ENCODE peak calls at places on chromosomes 13 and 19, in ten cellular contexts. S, U, K, C, T, G, E, N, V and D are unnamed samples.

GRCh38 chr19:35260694-35261304 is 8.0 kb upstream of the USF2 start:
- DNase-seq in S (no peak), U (no peak), K (no peak), C (no peak), T (no peak), G (peak), E (no peak), N (no peak), V (no peak), D (no peak)

GRCh38 chr19:18340237-18340989 is at the start of gene PGPEP1:
- DNase-seq in S (peak), U (peak), K (peak), C (peak), T (no peak), G (peak), E (peak), N (peak), V (peak), D (peak)

GRCh38 chr19:30896551-30896950 is 452.7 kb downstream of the TSHZ3 start:
- DNase-seq in S (no peak), U (no peak), K (no peak), C (no peak), T (no peak), G (no peak), E (no peak), N (no peak), V (no peak), D (no peak)

GRCh38 chr19:7730286-7731217 is 1.4 kb downstream of the CLEC4G start:
- DNase-seq in S (no peak), U (no peak), K (no peak), C (no peak), T (no peak), G (no peak), E (no peak), N (no peak), V (no peak), D (no peak)

GRCh38 chr13:62246581-62246980 is 830.9 kb upstream of the PCDH20 start:
- DNase-seq in S (no peak), U (no peak), K (no peak), C (peak), T (no peak), G (no peak), E (no peak), N (no peak), V (no peak), D (no peak)

GRCh38 chr19:10430505-10431253 is 10.3 kb downstream of the PDE4A start:
- DNase-seq in S (peak), U (no peak), K (peak), C (peak), T (no peak), G (no peak), E (peak), N (peak), V (no peak), D (peak)

GRCh38 chr19:32291876-32292275 is 53.5 kb upstream of the ZNF507 start:
- DNase-seq in S (no peak), U (no peak), K (no peak), C (no peak), T (no peak), G (no peak), E (no peak), N (no peak), V (no peak), D (no peak)

GRCh38 chr13:41802684-41803554 is 158.0 kb downstream of the VWA8 start:
- DNase-seq in S (no peak), U (no peak), K (no peak), C (peak), T (peak), G (no peak), E (no peak), N (peak), V (no peak), D (no peak)

GRCh38 chr13:29484236-29484635 is 111.3 kb downstream of the SLC7A1 start:
- DNase-seq in S (no peak), U (no peak), K (no peak), C (no peak), T (no peak), G (no peak), E (peak), N (no peak), V (no peak), D (no peak)

GRCh38 chr13:77509221-77509620 is 26.3 kb upstream of the SCEL start:
- DNase-seq in S (no peak), U (no peak), K (no peak), C (peak), T (no peak), G (no peak), E (no peak), N (peak), V (no peak), D (no peak)

GRCh38 chr13:76879211-76879875 is 6.9 kb downstream of the KCTD12 start:
- DNase-seq in S (peak), U (peak), K (peak), C (peak), T (no peak), G (peak), E (peak), N (peak), V (no peak), D (peak)

GRCh38 chr13:112067871-112068305 is 939 bp downstream of the SOX1 start:
- DNase-seq in S (no peak), U (no peak), K (no peak), C (no peak), T (no peak), G (no peak), E (no peak), N (no peak), V (no peak), D (no peak)

GRCh38 chr13:44752184-44752583 is 176.1 kb upstream of the TSC22D1 start:
- DNase-seq in S (no peak), U (no peak), K (no peak), C (no peak), T (no peak), G (no peak), E (no peak), N (no peak), V (no peak), D (no peak)

GRCh38 chr19:42325896-42326771 is 699 bp downstream of the MEGF8 start:
- DNase-seq in S (peak), U (no peak), K (no peak), C (no peak), T (no peak), G (no peak), E (peak), N (no peak), V (peak), D (no peak)

GRCh38 chr19:16326401-16327130 is 1.9 kb downstream of the KLF2 start:
- DNase-seq in S (peak), U (peak), K (no peak), C (no peak), T (no peak), G (no peak), E (no peak), N (no peak), V (no peak), D (no peak)

GRCh38 chr19:39499082-39499642 is 415 bp downstream of the DLL3 start:
- DNase-seq in S (no peak), U (no peak), K (no peak), C (no peak), T (no peak), G (no peak), E (peak), N (no peak), V (peak), D (no peak)

GRCh38 chr19:29849234-29849633 is 37.4 kb downstream of the CCNE1 start:
- DNase-seq in S (no peak), U (no peak), K (no peak), C (no peak), T (no peak), G (no peak), E (no peak), N (no peak), V (no peak), D (no peak)

GRCh38 chr13:74144269-74144668 is 10.1 kb upstream of the KLF12 start:
- DNase-seq in S (no peak), U (no peak), K (no peak), C (no peak), T (no peak), G (no peak), E (no peak), N (no peak), V (no peak), D (no peak)

GRCh38 chr13:112451512-112452379 is 75.6 kb downstream of the SPACA7 start:
- DNase-seq in S (no peak), U (no peak), K (no peak), C (no peak), T (no peak), G (no peak), E (peak), N (no peak), V (no peak), D (no peak)

GRCh38 chr19:37718357-37718756 is 1.2 kb downstream of the ZNF607 start:
- DNase-seq in S (no peak), U (no peak), K (no peak), C (no peak), T (no peak), G (no peak), E (peak), N (no peak), V (no peak), D (no peak)

GRCh38 chr19:19606021-19606420 is 12.5 kb downstream of the PBX4 start:
- DNase-seq in S (no peak), U (peak), K (no peak), C (no peak), T (no peak), G (no peak), E (no peak), N (peak), V (no peak), D (no peak)

GRCh38 chr19:36686365-36687213 is 823 bp upstream of the ZNF567 start:
- DNase-seq in S (no peak), U (no peak), K (peak), C (peak), T (no peak), G (no peak), E (no peak), N (peak), V (no peak), D (peak)
- TF ChIP-seq CTCF in S (no peak), U (no peak), K (no peak), C (no peak), T (no peak), G (no peak), E (no peak), N (no peak), V (no peak), D (no peak)

GRCh38 chr19:45508931-45509691 is 1.8 kb downstream of the VASP start:
- DNase-seq in S (peak), U (no peak), K (peak), C (peak), T (no peak), G (peak), E (peak), N (peak), V (peak), D (peak)
- TF ChIP-seq CTCF in S (no peak), U (no peak), K (no peak), C (no peak), T (no peak), G (no peak), E (no peak), N (no peak), V (peak), D (no peak)

GRCh38 chr13:110683203-110683883 is 22.6 kb downstream of the CARS2 start:
- DNase-seq in S (no peak), U (no peak), K (no peak), C (peak), T (no peak), G (no peak), E (no peak), N (peak), V (no peak), D (no peak)
- TF ChIP-seq CTCF in S (peak), U (peak), K (peak), C (peak), T (peak), G (peak), E (peak), N (peak), V (no peak), D (peak)

DNA sequence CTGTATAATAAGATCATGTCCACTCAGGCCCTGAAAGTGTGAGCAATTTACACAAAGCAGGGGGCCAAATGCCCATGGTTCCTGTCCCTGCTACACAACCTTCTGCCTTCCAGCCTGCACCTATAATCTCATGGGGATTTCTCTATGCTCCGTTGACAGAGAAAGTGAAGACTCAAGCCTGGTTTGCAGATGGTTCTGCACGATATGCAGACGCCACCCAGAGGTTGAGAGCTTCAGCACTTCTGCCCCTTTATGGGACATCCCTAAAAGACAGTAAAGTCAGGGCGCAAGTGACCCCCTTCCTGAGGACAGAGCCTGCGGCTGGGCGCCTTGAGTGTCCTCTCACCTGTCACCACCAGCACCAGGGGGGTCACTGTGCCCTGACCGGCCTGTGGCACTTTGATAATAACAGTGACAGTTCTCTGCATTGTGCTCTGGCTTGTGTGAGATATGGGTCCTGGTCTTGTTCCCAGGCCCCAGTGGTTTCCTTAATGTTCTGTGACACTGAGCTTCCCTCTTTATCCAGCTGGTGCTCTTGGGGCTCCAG is 15.1 kb downstream of the LILRA5 start:
- DNase-seq in S (no peak), U (no peak), K (no peak), C (no peak), T (no peak), G (no peak), E (no peak), N (no peak), V (no peak), D (peak)
- TF ChIP-seq CTCF in S (no peak), U (no peak), K (no peak), C (no peak), T (peak), G (peak), E (no peak), N (no peak), V (no peak), D (peak)

DNA sequence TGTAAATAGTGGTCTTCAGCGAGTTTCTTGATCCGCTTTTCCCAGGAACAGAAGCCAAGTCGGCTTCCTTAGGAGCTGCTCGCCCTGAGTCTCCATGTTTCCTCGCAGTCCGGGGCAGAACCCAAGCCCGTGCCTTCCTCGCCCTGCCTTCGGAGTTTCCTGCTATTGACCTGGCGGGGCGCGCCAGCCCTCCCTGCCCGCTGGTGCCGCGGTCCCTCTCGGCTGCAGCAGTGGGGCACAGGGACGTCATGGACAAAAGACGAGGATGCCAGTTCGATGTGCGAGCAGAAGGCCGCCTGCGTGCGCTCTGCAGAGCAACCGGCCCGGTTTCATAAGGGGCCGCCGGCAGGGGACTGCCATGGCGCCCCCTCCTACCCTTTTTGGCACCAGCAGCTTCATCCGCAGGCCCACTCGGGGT is 156.6 kb downstream of the TM9SF2 start:
- DNase-seq in S (peak), U (peak), K (peak), C (peak), T (no peak), G (no peak), E (peak), N (no peak), V (peak), D (no peak)
- TF ChIP-seq CTCF in S (no peak), U (no peak), K (no peak), C (peak), T (peak), G (no peak), E (no peak), N (no peak), V (no peak), D (no peak)

GRCh38 chr19:48713041-48713863 is 6.3 kb downstream of the MAMSTR start:
- DNase-seq in S (no peak), U (no peak), K (no peak), C (no peak), T (no peak), G (no peak), E (peak), N (peak), V (peak), D (no peak)
- TF ChIP-seq CTCF in S (no peak), U (peak), K (no peak), C (peak), T (peak), G (no peak), E (peak), N (peak), V (no peak), D (no peak)